ENCODE peak calls at places on chromosomes 2 and 18, in seven cellular contexts. C, R, A, H, F, J and D are unnamed samples.

GRCh38 chr2:205566556-205567061 is 115.7 kb upstream of the NRP2 start:
- DNase-seq in C (no peak), R (no peak), A (no peak), H (peak; percentile 63), F (no peak), J (no peak), D (no peak)

GRCh38 chr18:29157057-29157780 is 980.3 kb upstream of the CDH2 start:
- DNase-seq in C (no peak), R (no peak), A (no peak), H (peak; percentile 67), F (no peak), J (peak; percentile 43), D (no peak)

GRCh38 chr18:40867452-40867851 is 1087.6 kb upstream of the PIK3C3 start:
- DNase-seq in C (peak; percentile 71), R (peak; percentile 88), A (no peak), H (peak; percentile 92), F (no peak), J (no peak), D (no peak)

GRCh38 chr2:175540421-175540820 is 358.9 kb upstream of the ATP5MC3 start:
- DNase-seq in C (no peak), R (no peak), A (no peak), H (no peak), F (no peak), J (no peak), D (no peak)

GRCh38 chr2:239157269-239157668 is 243.6 kb downstream of the HDAC4 start:
- DNase-seq in C (no peak), R (no peak), A (peak; percentile 69), H (no peak), F (no peak), J (no peak), D (peak; percentile 37)

GRCh38 chr2:227455200-227455599 is 16.8 kb upstream of the AGFG1 start:
- DNase-seq in C (no peak), R (peak; percentile 26), A (no peak), H (no peak), F (no peak), J (no peak), D (no peak)

GRCh38 chr2:217975626-217976025 is 27.2 kb downstream of the TNS1 start:
- DNase-seq in C (no peak), R (peak; percentile 45), A (peak; percentile 55), H (no peak), F (no peak), J (no peak), D (no peak)

GRCh38 chr2:231597014-231597611 is 4.4 kb downstream of the TEX44 start:
- DNase-seq in C (peak; percentile 23), R (peak; percentile 63), A (peak; percentile 92), H (no peak), F (no peak), J (no peak), D (peak; percentile 62)

GRCh38 chr2:62313433-62314227 is 117.7 kb downstream of the B3GNT2 start:
- DNase-seq in C (no peak), R (no peak), A (no peak), H (no peak), F (peak; percentile 34), J (no peak), D (no peak)

GRCh38 chr2:222300725-222301295 is 2.0 kb upstream of the PAX3 start:
- DNase-seq in C (no peak), R (no peak), A (no peak), H (no peak), F (no peak), J (no peak), D (no peak)

GRCh38 chr2:222301296-222301997 is 2.6 kb upstream of the PAX3 start:
- DNase-seq in C (no peak), R (no peak), A (no peak), H (no peak), F (no peak), J (no peak), D (no peak)

GRCh38 chr2:222298000-222298310 is 843 bp downstream of the PAX3 start:
- DNase-seq in C (no peak), R (no peak), A (no peak), H (no peak), F (no peak), J (no peak), D (no peak)

GRCh38 chr2:222298311-222299150 is at the start of gene PAX3:
- DNase-seq in C (no peak), R (peak; percentile 91), A (no peak), H (no peak), F (no peak), J (no peak), D (no peak)

DNA sequence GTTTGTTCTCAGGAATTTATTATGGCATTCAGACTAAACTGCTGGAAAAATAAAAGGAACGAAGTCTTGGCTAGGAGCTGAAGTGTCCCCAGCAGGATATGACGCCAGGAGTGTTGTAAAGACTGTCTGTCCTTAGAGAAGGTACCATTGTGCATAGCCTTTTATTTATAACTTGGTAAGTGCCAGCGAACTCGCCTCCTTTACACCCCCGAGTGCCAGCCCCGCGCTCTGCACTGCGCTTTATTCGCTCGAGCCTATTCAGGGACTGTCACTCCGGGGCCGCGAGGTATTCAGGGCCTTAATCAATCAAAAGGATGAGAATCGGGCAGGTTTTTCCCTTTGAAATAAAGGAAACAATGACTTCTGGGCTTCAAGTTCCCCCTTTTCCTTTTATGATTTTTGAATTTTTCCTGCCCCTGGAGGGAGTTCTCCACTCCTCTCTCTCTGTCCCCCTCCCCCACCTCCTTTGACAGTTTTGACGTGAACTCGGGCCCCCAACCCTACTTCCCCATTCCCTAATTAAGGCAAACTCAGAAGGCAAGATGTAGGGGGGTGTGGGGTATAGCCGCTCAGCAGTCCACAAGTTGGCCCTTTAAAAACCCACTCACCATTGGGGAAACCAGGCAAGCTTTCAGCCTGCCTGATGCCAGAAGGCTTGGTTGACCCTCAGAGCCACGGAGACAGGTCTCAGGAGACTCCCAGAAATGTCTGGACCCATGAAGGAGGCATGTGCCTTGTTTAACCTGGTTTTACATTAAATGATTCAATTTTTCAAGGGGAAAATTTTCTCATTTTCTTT is 1.3 kb upstream of the PAX3 start:
- DNase-seq in C (no peak), R (no peak), A (no peak), H (no peak), F (no peak), J (no peak), D (no peak)
- H3K4me3 ChIP-seq in C (no peak overlapping the region), R (no peak overlapping the region), A (no peak overlapping the region), H (no peak overlapping the region), F (no peak overlapping the region), J (no peak overlapping the region), D (no peak overlapping the region)

DNA sequence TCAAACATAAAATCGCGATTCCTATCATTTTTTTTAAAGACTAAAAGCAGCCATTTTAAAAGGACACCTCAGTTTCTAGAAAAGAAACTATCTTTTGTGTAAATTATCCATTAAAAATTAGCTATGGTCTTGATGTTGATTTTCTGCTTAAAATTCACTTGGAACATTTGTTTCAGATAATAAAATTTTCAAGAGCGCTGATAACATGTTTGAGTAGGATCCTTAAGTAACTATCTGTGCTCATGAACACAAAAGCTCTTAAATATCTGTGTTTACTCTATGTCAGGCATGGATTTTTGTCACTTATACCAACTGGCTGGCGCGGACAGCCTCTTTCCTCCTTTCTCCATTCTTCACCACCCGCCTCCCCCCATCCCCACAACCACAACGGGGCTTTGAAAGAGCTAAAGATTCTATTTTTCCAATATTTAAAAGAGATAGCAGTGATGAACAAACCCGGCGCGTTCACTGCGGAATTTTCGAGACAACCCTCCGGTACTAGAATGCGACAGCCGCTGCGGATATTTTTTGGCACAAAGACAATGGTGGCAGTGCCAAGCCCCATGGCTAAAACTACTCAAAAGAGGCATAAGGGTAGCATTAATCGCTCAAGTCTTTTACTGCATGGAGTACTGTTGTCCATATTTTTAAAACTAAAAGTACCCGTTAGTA is 181.5 kb downstream of the TCF4 start:
- DNase-seq in C (no peak), R (no peak), A (no peak), H (no peak), F (no peak), J (no peak), D (no peak)
- H3K4me3 ChIP-seq in C (peak overlapping the region; percentile 22), R (no peak overlapping the region), A (peak overlapping the region; percentile 24), H (peak overlapping the region; percentile 14), F (no peak overlapping the region), J (no peak overlapping the region), D (peak overlapping the region; percentile 12)

DNA sequence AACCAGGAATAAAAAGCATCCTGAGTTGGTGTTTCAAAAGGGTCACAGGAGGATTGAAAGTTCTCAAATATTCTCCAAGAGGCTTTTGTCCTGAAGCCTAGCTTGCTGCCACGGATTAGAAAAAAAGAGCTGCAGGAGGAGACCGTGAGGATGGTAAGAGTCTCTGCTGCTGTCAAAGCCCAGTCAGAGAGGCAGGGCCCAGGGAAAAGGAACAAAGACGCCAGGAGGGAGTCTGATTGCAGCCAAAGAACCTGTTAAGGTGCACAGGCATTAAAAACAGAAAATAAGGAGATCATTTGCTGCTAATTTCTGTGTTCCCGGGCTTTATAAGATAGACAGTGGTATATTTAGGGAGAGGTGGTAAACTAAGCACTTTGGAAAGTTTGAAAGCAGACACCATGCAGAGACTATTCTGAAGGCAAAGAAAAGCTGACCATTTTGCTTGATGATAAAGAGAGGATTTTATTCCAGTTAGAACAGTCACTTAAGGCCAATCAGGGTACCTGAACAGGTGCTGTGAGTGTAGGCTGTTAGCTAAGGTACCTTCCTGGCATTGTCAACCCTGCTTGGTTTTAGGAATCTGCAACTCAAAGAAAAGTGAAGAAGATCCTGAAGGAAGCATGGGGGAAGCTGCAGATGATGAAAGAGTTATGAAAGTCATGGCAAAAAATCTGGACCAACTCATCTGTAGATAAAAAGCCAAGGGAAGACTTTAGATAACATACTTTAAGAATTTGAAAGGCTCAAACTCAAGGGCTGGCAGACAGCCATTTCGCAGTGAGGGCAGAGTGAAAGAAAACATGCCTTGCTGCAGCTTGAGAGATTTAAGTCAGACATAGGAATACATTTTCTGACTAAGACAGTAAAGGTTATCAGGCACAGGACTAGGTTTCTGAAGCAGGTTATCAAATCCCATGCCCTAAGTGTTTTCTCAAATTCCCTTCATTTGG is 80.0 kb upstream of the ARL5A start:
- DNase-seq in C (no peak), R (no peak), A (no peak), H (no peak), F (no peak), J (peak; percentile 52), D (no peak)
- H3K4me3 ChIP-seq in C (no peak overlapping the region), R (no peak overlapping the region), A (no peak overlapping the region), H (no peak overlapping the region), F (no peak overlapping the region), J (no peak overlapping the region), D (no peak overlapping the region)

GRCh38 chr18:47975105-47975504 is 44.6 kb upstream of the SMAD2 start:
- DNase-seq in C (no peak), R (no peak), A (no peak), H (no peak), F (no peak), J (no peak), D (no peak)
- H3K4me3 ChIP-seq in C (no peak overlapping the region), R (no peak overlapping the region), A (no peak overlapping the region), H (no peak overlapping the region), F (no peak overlapping the region), J (no peak overlapping the region), D (no peak overlapping the region)